ENCODE peak calls at places on chromosome 9, in five cellular contexts. P is CD8-positive, alpha-beta T cell; L is lower lobe of right lung; H is RWPE2; T is PC-9. C is an unnamed sample. For H3K36me3, the result is how much of the 10 kb centered on the place peaks cover.

GRCh38 chr9:134346151-134346550 is 19.9 kb downstream of the RXRA start:
- DNase-seq in P (no peak), L (no peak), H (no peak), T (no peak), C (no peak)

GRCh38 chr9:121133104-121133816 is 58.5 kb downstream of the CNTRL start:
- DNase-seq in P (peak), L (peak), H (peak), T (peak), C (no peak)

GRCh38 chr9:133378408-133378962 is 2.3 kb downstream of the STKLD1 start:
- DNase-seq in P (no peak), L (no peak), H (no peak), T (no peak), C (no peak)

GRCh38 chr9:70297141-70297540 is 38.4 kb downstream of the SMC5 start:
- DNase-seq in P (no peak), L (no peak), H (no peak), T (no peak), C (no peak)

GRCh38 chr9:14314424-14314928 is 535 bp upstream of the NFIB start:
- DNase-seq in P (no peak), L (peak), H (peak), T (peak), C (no peak)

GRCh38 chr9:108842610-108843295 is 13.0 kb downstream of the ACTL7B start:
- DNase-seq in P (no peak), L (no peak), H (no peak), T (no peak), C (no peak)

GRCh38 chr9:123392802-123393201 is 36.8 kb downstream of the CRB2 start:
- DNase-seq in P (no peak), L (no peak), H (no peak), T (no peak), C (no peak)

GRCh38 chr9:124260769-124261603 is 3.2 kb downstream of the NEK6 start:
- DNase-seq in P (no peak), L (no peak), H (no peak), T (peak), C (no peak)

GRCh38 chr9:108168451-108168850 is 678.9 kb upstream of the KLF4 start:
- DNase-seq in P (no peak), L (no peak), H (no peak), T (no peak), C (no peak)

GRCh38 chr9:105842023-105842644 is 147.8 kb downstream of the TMEM38B start:
- DNase-seq in P (no peak), L (no peak), H (no peak), T (peak), C (no peak)

GRCh38 chr9:110712955-110713354 is 44.4 kb downstream of the MUSK start:
- DNase-seq in P (no peak), L (no peak), H (no peak), T (no peak), C (no peak)

GRCh38 chr9:113475031-113475430 is 11.5 kb downstream of the RGS3 start:
- DNase-seq in P (no peak), L (no peak), H (no peak), T (no peak), C (no peak)

GRCh38 chr9:77997611-77998349 is 33.8 kb downstream of the GNAQ start:
- DNase-seq in P (no peak), L (no peak), H (no peak), T (no peak), C (no peak)

GRCh38 chr9:27460225-27461023 is 63.7 kb upstream of the IFNK start:
- DNase-seq in P (no peak), L (no peak), H (no peak), T (no peak), C (no peak)

GRCh38 chr9:82939451-82939850 is 123.5 kb downstream of the RASEF start:
- DNase-seq in P (no peak), L (no peak), H (no peak), T (peak), C (peak)

GRCh38 chr9:37911271-37911681 is 7.3 kb upstream of the SLC25A51 start:
- DNase-seq in P (no peak), L (no peak), H (peak), T (no peak), C (no peak)

GRCh38 chr9:128276574-128277270 is 646 bp downstream of the SWI5 start:
- DNase-seq in P (no peak), L (no peak), H (no peak), T (no peak), C (no peak)

GRCh38 chr9:126147620-126148522 is 178.8 kb upstream of the MVB12B start:
- DNase-seq in P (no peak), L (no peak), H (no peak), T (no peak), C (no peak)

GRCh38 chr9:105359899-105360298 is 87.9 kb upstream of the FSD1L start:
- DNase-seq in P (no peak), L (no peak), H (no peak), T (no peak), C (no peak)

GRCh38 chr9:138117101-138117750 is 239.6 kb downstream of the CACNA1B start:
- DNase-seq in P (no peak), L (no peak), H (no peak), T (no peak), C (no peak)

GRCh38 chr9:83432104-83432627 is 106.0 kb downstream of the FRMD3 start:
- DNase-seq in P (no peak), L (peak), H (no peak), T (peak), C (peak)

GRCh38 chr9:116008278-116008677 is 145.3 kb upstream of the PAPPA start:
- DNase-seq in P (no peak), L (no peak), H (no peak), T (peak), C (no peak)

GRCh38 chr9:76490249-76490990 is 31.4 kb downstream of the GCNT1 start:
- DNase-seq in P (no peak), L (no peak), H (no peak), T (no peak), C (no peak)

GRCh38 chr9:14438232-14438966 is 124.5 kb upstream of the NFIB start:
- DNase-seq in P (no peak), L (no peak), H (no peak), T (no peak), C (no peak)

GRCh38 chr9:2874001-2874750 is 30.3 kb upstream of the PUM3 start:
- DNase-seq in P (no peak), L (no peak), H (no peak), T (no peak), C (no peak)

GRCh38 chr9:85727500-85727899 is 14.3 kb downstream of the AGTPBP1 start:
- DNase-seq in P (no peak), L (no peak), H (no peak), T (no peak), C (no peak)

GRCh38 chr9:113584728-113585442 is 121.4 kb downstream of the RGS3 start:
- DNase-seq in P (no peak), L (no peak), H (no peak), T (no peak), C (no peak)

GRCh38 chr9:98479967-98480847 is 224.8 kb upstream of the TBC1D2 start:
- DNase-seq in P (no peak), L (no peak), H (no peak), T (peak), C (no peak)

GRCh38 chr9:15942806-15943424 is 390.1 kb downstream of the CCDC171 start:
- DNase-seq in P (no peak), L (no peak), H (no peak), T (no peak), C (no peak)
- H3K36me3 ChIP-seq in P (under half), L (under half), H (under half), T (under half), C (under half)

GRCh38 chr9:69149321-69149807 is 24.7 kb upstream of the TJP2 start:
- DNase-seq in P (no peak), L (no peak), H (no peak), T (no peak), C (no peak)
- TF ChIP-seq CTCF in P (no peak), L (peak), H (no peak), T (no peak), C (peak)

DNA sequence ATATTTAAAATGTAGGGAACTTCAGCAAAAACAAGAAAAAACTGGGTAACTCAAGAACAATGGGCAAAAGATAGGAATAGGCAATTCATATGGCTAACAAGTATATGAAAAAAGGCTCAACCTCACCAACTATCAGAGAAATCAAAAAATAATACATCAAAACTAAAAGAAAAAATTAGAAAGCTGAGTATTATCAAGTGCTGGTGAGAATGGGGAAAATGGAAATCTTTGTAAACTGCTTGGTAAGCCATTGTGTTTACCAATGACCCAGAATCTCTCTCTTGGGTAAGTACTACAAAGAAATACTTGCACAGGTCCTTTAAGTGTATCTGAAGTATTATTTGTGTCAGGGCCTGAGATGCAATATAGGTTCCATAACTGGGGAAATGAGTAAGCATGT is 27.0 kb downstream of the ABHD17B start:
- DNase-seq in P (no peak), L (no peak), H (no peak), T (no peak), C (no peak)
- H3K36me3 ChIP-seq in P (under half), L (under half), H (under half), T (under half), C (under half)

DNA sequence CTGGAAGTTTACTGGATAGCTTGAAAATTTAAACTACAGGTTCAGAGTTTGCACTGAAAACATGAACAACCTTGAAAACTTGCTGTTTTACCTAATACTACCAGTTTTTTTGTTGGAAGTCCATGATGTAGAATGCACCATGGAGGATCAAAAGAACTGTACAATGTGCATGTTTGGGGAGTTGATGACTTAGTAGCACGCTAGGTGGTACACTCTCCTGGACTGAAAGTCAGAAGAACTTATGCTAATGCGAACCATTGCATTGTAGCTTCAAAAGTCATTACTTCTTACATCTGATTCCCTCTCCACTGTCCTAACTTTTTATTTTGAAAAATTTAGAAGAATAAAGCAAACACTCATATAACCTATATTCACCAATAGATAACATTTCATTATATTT is 211.0 kb downstream of the OSTF1 start:
- DNase-seq in P (no peak), L (no peak), H (no peak), T (no peak), C (no peak)
- TF ChIP-seq CTCF in P (no peak), L (no peak), H (no peak), T (no peak), C (no peak)